ENCODE peak calls at places on chromosomes 4 and X, in five cellular contexts. V is lower lobe of right lung, F is psoas muscle, D is right cardiac atrium, M is DND-41. C is an unnamed sample.
A peak's percentile ranks its signal among the peaks of the same experiment; 100 is the strongest.

GRCh38 chr4:118939169-118939779 is 50.6 kb downstream of the SYNPO2 start:
- ATAC-seq in V (no peak), F (peak; percentile 43), D (no peak), M (no peak), C (peak; percentile 44)

GRCh38 chrX:13123857-13124345 is 79.5 kb upstream of the FAM9C start:
- ATAC-seq in V (no peak), F (no peak), D (no peak), M (peak; percentile 83), C (no peak)

GRCh38 chrX:17787557-17787956 is 50.3 kb downstream of the SCML1 start:
- ATAC-seq in V (no peak), F (no peak), D (peak; percentile 28), M (no peak), C (peak; percentile 19)

GRCh38 chr4:120765271-120765985 is 157.1 kb downstream of the PRDM5 start:
- ATAC-seq in V (no peak), F (peak; percentile 85), D (peak; percentile 55), M (no peak), C (no peak)

GRCh38 chr4:24801136-24801855 is 5.9 kb downstream of the SOD3 start:
- ATAC-seq in V (no peak), F (no peak), D (no peak), M (no peak), C (no peak)

GRCh38 chr4:18034099-18034498 is 12.5 kb upstream of the LCORL start:
- ATAC-seq in V (no peak), F (no peak), D (no peak), M (no peak), C (no peak)

GRCh38 chrX:23931149-23931604 is 23.4 kb downstream of the CXorf58 start:
- ATAC-seq in V (no peak), F (no peak), D (no peak), M (no peak), C (no peak)

GRCh38 chrX:103716967-103717366 is 6.3 kb downstream of the TMEM31 start:
- ATAC-seq in V (no peak), F (peak; percentile 49), D (peak; percentile 69), M (no peak), C (peak; percentile 87)

GRCh38 chrX:21382715-21383114 is 8.5 kb downstream of the CNKSR2 start:
- ATAC-seq in V (no peak), F (no peak), D (no peak), M (no peak), C (no peak)

DNA sequence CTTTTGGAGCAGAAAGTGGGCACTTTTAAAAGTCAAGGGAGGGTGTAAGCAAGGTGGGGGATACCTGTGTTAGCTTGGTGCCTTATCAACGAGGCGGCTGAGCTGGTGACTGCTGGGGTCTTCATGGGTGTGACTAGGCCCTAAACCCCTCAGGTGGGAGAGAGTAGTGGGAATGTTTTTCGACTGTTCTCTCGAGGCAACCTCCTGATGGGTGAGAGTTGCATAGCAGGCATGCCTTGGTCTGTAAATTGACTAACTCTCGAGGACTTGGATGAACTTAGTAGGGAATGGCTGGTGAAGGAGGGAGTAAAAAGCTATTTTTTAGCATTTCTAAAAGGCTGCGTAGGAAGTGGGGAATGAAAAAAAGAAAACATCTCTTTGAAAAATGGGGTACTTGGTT is 80.0 kb downstream of the ARHGAP10 start:
- ATAC-seq in V (no peak), F (no peak), D (no peak), M (no peak), C (no peak)
- H3K27ac ChIP-seq in V (no peak overlapping the region), F (peak overlapping the region; percentile 69), D (peak overlapping the region; percentile 3), M (no peak overlapping the region), C (peak overlapping the region; percentile 73)

GRCh38 chrX:38346150-38346549 is 6.3 kb upstream of the OTC start:
- ATAC-seq in V (no peak), F (no peak), D (no peak), M (no peak), C (no peak)

GRCh38 chrX:38351346-38351745 is 1.1 kb upstream of the OTC start:
- ATAC-seq in V (no peak), F (no peak), D (no peak), M (no peak), C (no peak)

GRCh38 chrX:38352362-38352761 is at the start of gene OTC:
- ATAC-seq in V (no peak), F (no peak), D (no peak), M (no peak), C (no peak)

GRCh38 chrX:38342853-38343778 is 9.3 kb upstream of the OTC start:
- ATAC-seq in V (no peak), F (no peak), D (no peak), M (no peak), C (no peak)

DNA sequence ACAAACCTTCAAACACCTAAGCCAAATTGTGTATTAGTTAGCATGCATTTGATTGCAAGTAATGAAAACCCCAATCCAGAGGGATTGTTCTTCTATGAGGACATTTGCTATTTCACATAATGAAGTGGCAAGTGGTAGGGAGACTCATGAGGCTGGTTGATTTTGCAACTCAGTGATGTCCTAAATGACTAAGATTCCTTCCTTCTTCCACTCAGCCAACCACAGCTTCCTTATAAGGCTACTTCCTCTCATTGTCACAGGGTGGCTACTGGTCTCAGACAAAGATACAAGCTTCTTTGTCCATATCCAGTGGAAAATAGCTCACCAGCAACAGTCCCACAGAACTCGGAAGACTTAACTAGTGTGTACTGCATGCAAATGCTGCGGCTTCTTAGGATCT is 5.3 kb upstream of the OTC start:
- ATAC-seq in V (peak; percentile 76), F (peak; percentile 95), D (peak; percentile 93), M (no peak), C (no peak)
- H3K27ac ChIP-seq in V (no peak overlapping the region), F (no peak overlapping the region), D (no peak overlapping the region), M (no peak overlapping the region), C (no peak overlapping the region)

DNA sequence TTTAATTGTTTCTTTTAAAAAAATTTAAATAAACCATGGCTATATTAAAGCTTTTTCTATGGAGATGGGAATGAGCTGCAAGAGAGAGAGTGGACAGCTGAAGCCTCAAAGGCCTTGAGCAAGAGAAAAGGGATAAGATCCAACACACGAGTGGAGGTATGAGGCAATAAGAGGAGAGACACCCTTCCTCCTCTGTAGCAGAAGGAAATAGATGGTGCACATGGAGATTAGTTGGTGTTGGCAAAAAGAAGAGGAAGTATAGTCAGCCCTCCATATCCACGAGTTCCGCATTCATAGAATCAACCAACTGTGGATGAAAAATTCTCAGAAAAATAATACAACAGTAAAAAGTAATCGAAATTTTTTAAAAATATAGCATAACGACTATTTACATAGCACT is 3.2 kb downstream of the CXorf38 start:
- ATAC-seq in V (peak; percentile 54), F (peak; percentile 26), D (peak; percentile 42), M (no peak), C (peak; percentile 25)
- H3K27ac ChIP-seq in V (peak overlapping the region; percentile 80), F (peak overlapping the region; percentile 55), D (no peak overlapping the region), M (peak overlapping the region; percentile 99), C (peak overlapping the region; percentile 67)

GRCh38 chr4:13912436-13912835 is 284.9 kb upstream of the BOD1L1 start:
- ATAC-seq in V (no peak), F (no peak), D (no peak), M (no peak), C (no peak)
- H3K27ac ChIP-seq in V (no peak overlapping the region), F (no peak overlapping the region), D (no peak overlapping the region), M (no peak overlapping the region), C (no peak overlapping the region)

DNA sequence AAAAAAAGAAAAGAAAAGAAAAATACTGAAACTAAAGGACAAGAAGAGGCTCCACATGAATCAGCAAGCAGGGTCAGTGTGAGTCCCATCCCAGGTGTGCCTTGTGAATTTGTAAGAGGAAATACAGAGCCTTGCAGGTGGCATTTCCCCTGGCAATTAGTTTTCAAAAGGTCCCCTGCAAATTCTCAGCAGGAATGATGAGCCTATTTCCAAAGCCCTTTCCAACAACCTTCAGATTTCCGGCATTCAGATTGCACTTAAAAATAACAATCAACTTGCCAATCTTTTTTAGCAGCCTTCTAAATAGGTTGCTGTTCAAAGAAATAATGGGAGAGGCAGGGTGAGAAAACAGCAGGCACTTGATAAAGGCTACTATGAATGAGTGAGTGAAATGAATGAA is 66.4 kb upstream of the OR13H1 start:
- ATAC-seq in V (no peak), F (no peak), D (no peak), M (no peak), C (no peak)
- H3K27ac ChIP-seq in V (no peak overlapping the region), F (no peak overlapping the region), D (no peak overlapping the region), M (no peak overlapping the region), C (no peak overlapping the region)

GRCh38 chr4:20622701-20623100 is 77.6 kb upstream of the PACRGL start:
- ATAC-seq in V (no peak), F (no peak), D (no peak), M (no peak), C (no peak)

GRCh38 chr4:20626326-20626725 is 73.9 kb upstream of the PACRGL start:
- ATAC-seq in V (no peak), F (no peak), D (no peak), M (no peak), C (no peak)

GRCh38 chr4:20625460-20625859 is 74.8 kb upstream of the PACRGL start:
- ATAC-seq in V (peak; percentile 76), F (no peak), D (no peak), M (no peak), C (peak; percentile 43)

GRCh38 chr4:20624783-20625364 is 75.4 kb upstream of the PACRGL start:
- ATAC-seq in V (no peak), F (no peak), D (no peak), M (no peak), C (no peak)

GRCh38 chr4:20623936-20624335 is 76.3 kb upstream of the PACRGL start:
- ATAC-seq in V (no peak), F (no peak), D (no peak), M (no peak), C (no peak)
- H3K27ac ChIP-seq in V (no peak overlapping the region), F (no peak overlapping the region), D (no peak overlapping the region), M (no peak overlapping the region), C (no peak overlapping the region)

GRCh38 chr4:93184093-93184492 is 644.5 kb upstream of the ATOH1 start:
- ATAC-seq in V (peak; percentile 75), F (no peak), D (no peak), M (no peak), C (no peak)
- H3K27ac ChIP-seq in V (no peak overlapping the region), F (no peak overlapping the region), D (no peak overlapping the region), M (no peak overlapping the region), C (no peak overlapping the region)